ENCODE peak calls at places on chromosomes 13 and 19, in nine cellular contexts. F is A549, G is mesendoderm, L is GM23338, H is astrocyte, K is fibroblast of lung, J is HCT116, Z is HepG2, M is mammary epithelial cell. X is an unnamed sample.

GRCh38 chr19:49407079-49407478 is 16.2 kb downstream of the PTH2 start:
- DNase-seq in M (no peak), J (no peak), K (no peak), L (no peak), H (no peak), G (no peak), Z (no peak), F (no peak), X (no peak)

GRCh38 chr19:7450243-7451223 is 38.3 kb downstream of the PEX11G start:
- DNase-seq in F (no peak), Z (peak; percentile 32), J (peak; percentile 10), H (peak; percentile 47), G (peak; percentile 47), M (peak; percentile 20), K (peak; percentile 46), L (no peak), X (peak; percentile 63)

GRCh38 chr19:29550896-29551295 is 25.1 kb downstream of the VSTM2B start:
- DNase-seq in Z (no peak), J (no peak), K (no peak), L (no peak), G (no peak), F (no peak), M (no peak), H (no peak), X (no peak)

GRCh38 chr19:8361921-8362793 is 1.8 kb upstream of the ANGPTL4 start:
- DNase-seq in Z (peak; percentile 83), H (peak; percentile 94), J (peak; percentile 95), G (no peak), K (peak; percentile 98), L (no peak), M (peak; percentile 99), F (peak; percentile 76), X (peak; percentile 90)

GRCh38 chr13:31031482-31031881 is 99.0 kb downstream of the TEX26 start:
- DNase-seq in F (no peak), K (no peak), J (no peak), H (no peak), M (no peak), Z (peak; percentile 19), G (no peak), L (no peak), X (no peak)

GRCh38 chr13:23352161-23352560 is 81.3 kb downstream of the SACS start:
- DNase-seq in Z (no peak), H (no peak), F (no peak), J (no peak), K (no peak), L (no peak), G (no peak), M (no peak), X (no peak)

GRCh38 chr13:62119739-62120700 is 704.4 kb upstream of the PCDH20 start:
- DNase-seq in F (peak; percentile 1), K (peak; percentile 47), L (peak; percentile 43), H (peak; percentile 0), G (peak; percentile 49), M (no peak), Z (no peak), J (peak; percentile 10), X (peak; percentile 30)

GRCh38 chr19:5947435-5947834 is 30.5 kb downstream of the RANBP3 start:
- DNase-seq in G (no peak), Z (no peak), F (no peak), J (no peak), M (no peak), H (peak; percentile 27), L (no peak), K (peak; percentile 80), X (peak; percentile 48)

GRCh38 chr13:112700291-112701060 is 10.6 kb downstream of the ATP11A start:
- DNase-seq in K (no peak), J (no peak), F (no peak), G (no peak), Z (no peak), M (no peak), H (no peak), L (no peak), X (no peak)

GRCh38 chr13:37412271-37412683 is 186.3 kb downstream of the POSTN start:
- DNase-seq in K (peak; percentile 33), F (no peak), L (no peak), M (no peak), Z (no peak), H (peak; percentile 83), G (no peak), J (no peak), X (no peak)

GRCh38 chr19:4233282-4233853 is 4.0 kb downstream of the EBI3 start:
- DNase-seq in K (peak; percentile 18), L (peak; percentile 84), F (no peak), J (peak; percentile 48), G (peak; percentile 61), H (no peak), M (no peak), Z (peak; percentile 45), X (peak; percentile 25)

GRCh38 chr19:17125728-17126677 is 50.4 kb downstream of the MYO9B start:
- DNase-seq in L (peak; percentile 41), G (no peak), J (no peak), K (peak; percentile 46), F (no peak), H (no peak), M (no peak), Z (no peak), X (no peak)

GRCh38 chr13:98521461-98521860 is 55.4 kb downstream of the STK24 start:
- DNase-seq in G (no peak), H (no peak), Z (no peak), K (no peak), L (no peak), F (no peak), M (no peak), J (no peak), X (no peak)

GRCh38 chr13:35914662-35915061 is 216.5 kb downstream of the DCLK1 start:
- DNase-seq in L (no peak), J (no peak), K (no peak), H (no peak), M (no peak), G (no peak), Z (no peak), F (no peak), X (no peak)

GRCh38 chr19:19443902-19444693 is 38.6 kb downstream of the GATAD2A start:
- DNase-seq in G (no peak), L (no peak), K (no peak), M (no peak), J (no peak), H (no peak), Z (no peak), F (no peak), X (no peak)

GRCh38 chr13:104773775-104774174 is 1707.6 kb upstream of the SLC10A2 start:
- DNase-seq in M (peak; percentile 32), F (peak; percentile 1), L (peak; percentile 86), H (peak; percentile 46), Z (peak; percentile 8), J (peak; percentile 39), G (peak; percentile 78), K (peak; percentile 80), X (peak; percentile 69)

GRCh38 chr19:1851581-1852293 is 3.5 kb upstream of the REXO1 start:
- DNase-seq in J (no peak), L (peak; percentile 76), F (no peak), Z (no peak), M (no peak), K (no peak), G (no peak), H (no peak), X (no peak)

GRCh38 chr13:34207872-34208271 is 389.9 kb downstream of the RFC3 start:
- DNase-seq in G (no peak), L (no peak), H (no peak), Z (no peak), M (no peak), J (no peak), F (no peak), K (peak; percentile 39), X (no peak)
- H3K4me2 ChIP-seq in G (no peak overlapping the region), L (no peak overlapping the region), H (peak overlapping the region; percentile 52), Z (no peak overlapping the region), M (no peak overlapping the region), J (no peak overlapping the region), F (peak overlapping the region; percentile 42), K (peak overlapping the region; percentile 16), X (peak overlapping the region; percentile 38)

GRCh38 chr19:23002690-23003422 is at the start of gene ZNF728:
- DNase-seq in G (no peak), H (no peak), F (no peak), M (no peak), L (no peak), K (no peak), Z (no peak), J (no peak), X (no peak)
- H3K4me3 ChIP-seq in G (no peak within 1 kb of the TSS), H (no peak within 1 kb of the TSS), F (no peak within 1 kb of the TSS), M (no peak within 1 kb of the TSS), L (no peak within 1 kb of the TSS), K (no peak within 1 kb of the TSS), Z (no peak within 1 kb of the TSS), J (no peak within 1 kb of the TSS), X (no peak within 1 kb of the TSS)

DNA sequence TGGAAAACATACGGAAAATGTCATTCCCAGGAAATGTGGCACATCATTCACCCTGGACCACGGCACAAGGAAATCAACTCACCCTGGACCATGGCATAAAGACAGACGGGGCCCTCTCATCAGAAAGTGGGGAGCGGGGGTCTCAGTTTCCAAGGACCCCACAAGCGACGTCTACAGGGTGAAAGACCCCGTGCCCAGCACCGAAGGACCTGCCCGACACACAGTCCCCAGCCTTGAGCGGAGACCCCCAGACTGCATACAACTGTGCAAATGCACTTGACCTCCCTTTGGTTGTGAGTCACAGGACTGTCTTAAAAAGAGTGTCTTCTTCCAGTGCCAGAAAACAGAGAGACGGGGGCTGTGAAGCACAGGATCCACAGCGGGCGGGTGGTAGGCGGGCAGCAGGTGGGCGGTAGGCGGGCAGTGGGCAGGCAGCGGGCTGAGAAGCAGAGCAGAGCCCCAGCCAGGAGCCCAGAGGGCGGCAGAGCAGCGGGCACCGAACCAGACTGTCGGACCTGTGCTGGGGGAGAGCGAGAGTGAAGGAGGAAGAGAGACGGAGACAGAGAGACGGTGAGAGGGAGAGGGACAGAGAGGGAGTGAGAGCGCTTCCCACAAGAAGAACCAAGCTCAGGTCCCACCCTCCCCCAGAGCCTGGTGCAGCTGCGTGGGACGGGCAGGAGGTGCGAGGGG is 30.4 kb downstream of the RASA3 start:
- DNase-seq in K (no peak), H (no peak), L (no peak), Z (no peak), J (no peak), G (no peak), F (no peak), M (no peak), X (no peak)
- H3K4me2 ChIP-seq in K (no peak overlapping the region), H (no peak overlapping the region), L (no peak overlapping the region), Z (no peak overlapping the region), J (no peak overlapping the region), G (no peak overlapping the region), F (no peak overlapping the region), M (no peak overlapping the region), X (no peak overlapping the region)

GRCh38 chr19:35031072-35031881 is 1.0 kb downstream of the SCN1B start:
- DNase-seq in H (peak; percentile 14), K (peak; percentile 28), J (no peak), Z (no peak), L (peak; percentile 71), F (peak; percentile 68), M (peak; percentile 11), G (peak; percentile 89), X (no peak)

GRCh38 chr19:35032356-35032865 is 2.1 kb downstream of the SCN1B start:
- DNase-seq in H (no peak), G (no peak), Z (no peak), L (no peak), K (no peak), M (no peak), F (no peak), J (no peak), X (no peak)

GRCh38 chr19:35027851-35028599 is 2.2 kb upstream of the SCN1B start:
- DNase-seq in L (peak; percentile 28), Z (no peak), G (peak; percentile 75), J (no peak), K (peak; percentile 47), H (peak; percentile 52), F (no peak), M (peak; percentile 3), X (no peak)

GRCh38 chr19:35029737-35030256 is 473 bp upstream of the SCN1B start:
- DNase-seq in F (peak; percentile 72), L (peak; percentile 60), G (no peak), Z (no peak), J (no peak), H (no peak), M (peak; percentile 8), K (no peak), X (no peak)

GRCh38 chr19:35030257-35031071 is at the start of gene SCN1B:
- DNase-seq in Z (peak; percentile 31), G (peak; percentile 76), J (peak; percentile 22), M (peak; percentile 63), L (peak; percentile 83), F (peak; percentile 91), K (peak; percentile 59), H (peak; percentile 33), X (peak; percentile 87)
- H3K4me3 ChIP-seq in Z (peak within 1 kb of the TSS; percentile 68), G (peak within 1 kb of the TSS; percentile 2), J (peak within 1 kb of the TSS; percentile 57), M (peak within 1 kb of the TSS; percentile 34), L (peak within 1 kb of the TSS; percentile 66), F (peak within 1 kb of the TSS; percentile 73), K (peak within 1 kb of the TSS; percentile 62), H (peak within 1 kb of the TSS; percentile 54), X (no peak within 1 kb of the TSS)